ENCODE peak calls at places on chromosomes 6 and 20, in four cellular contexts. One of them, this sample, is unnamed.
A peak's percentile ranks its signal among the peaks of the same experiment; 100 is the strongest.

GRCh38 chr6:15048367-15048766 is 197.5 kb upstream of the JARID2 start:
- DNase-seq in GM12878: peak; percentile 35
- DNase-seq in HepG2: no peak
- DNase-seq in K562: no peak
- DNase-seq in this sample: no peak

GRCh38 chr20:58895796-58896180 is 43.3 kb downstream of the GNAS start:
- DNase-seq in K562: no peak
- DNase-seq in HepG2: no peak
- DNase-seq in GM12878: no peak
- DNase-seq in this sample: no peak

GRCh38 chr6:144315981-144316865 is 31.1 kb downstream of the UTRN start:
- DNase-seq in HepG2: peak; percentile 76
- DNase-seq in GM12878: no peak
- DNase-seq in K562: no peak
- DNase-seq in this sample: no peak

GRCh38 chr6:28710466-28711191 is 184.9 kb downstream of the GPX5 start:
- DNase-seq in GM12878: no peak
- DNase-seq in HepG2: peak; percentile 59
- DNase-seq in K562: peak; percentile 97
- DNase-seq in this sample: peak; percentile 41

GRCh38 chr6:53672232-53672631 is 6.7 kb upstream of the KLHL31 start:
- DNase-seq in HepG2: no peak
- DNase-seq in GM12878: no peak
- DNase-seq in K562: no peak
- DNase-seq in this sample: no peak

GRCh38 chr6:137970368-137970767 is 103.3 kb downstream of the TNFAIP3 start:
- DNase-seq in GM12878: no peak
- DNase-seq in K562: peak; percentile 74
- DNase-seq in HepG2: no peak
- DNase-seq in this sample: no peak

GRCh38 chr20:40262219-40262618 is 426.8 kb downstream of the MAFB start:
- DNase-seq in K562: no peak
- DNase-seq in GM12878: no peak
- DNase-seq in HepG2: no peak
- DNase-seq in this sample: no peak

GRCh38 chr6:160386869-160387518 is 38.8 kb downstream of the SLC22A3 start:
- DNase-seq in K562: no peak
- DNase-seq in GM12878: no peak
- DNase-seq in HepG2: no peak
- DNase-seq in this sample: peak; percentile 78

GRCh38 chr20:36833275-36834020 is 42.5 kb upstream of the TLDC2 start:
- DNase-seq in GM12878: no peak
- DNase-seq in K562: no peak
- DNase-seq in HepG2: no peak
- DNase-seq in this sample: no peak

GRCh38 chr20:35939264-35939663 is 15.0 kb downstream of the SCAND1 start:
- DNase-seq in HepG2: no peak
- DNase-seq in K562: no peak
- DNase-seq in GM12878: no peak
- DNase-seq in this sample: no peak

GRCh38 chr20:10307359-10307735 is 88.7 kb downstream of the SNAP25 start:
- DNase-seq in K562: no peak
- DNase-seq in GM12878: no peak
- DNase-seq in HepG2: no peak
- DNase-seq in this sample: no peak

GRCh38 chr20:25039697-25040437 is 18.1 kb downstream of the ACSS1 start:
- DNase-seq in GM12878: no peak
- DNase-seq in HepG2: no peak
- DNase-seq in K562: no peak
- DNase-seq in this sample: no peak

GRCh38 chr6:132405143-132405915 is 4.1 kb upstream of the MOXD1 start:
- DNase-seq in K562: no peak
- DNase-seq in GM12878: peak; percentile 61
- DNase-seq in HepG2: no peak
- DNase-seq in this sample: no peak

GRCh38 chr6:88609973-88610372 is 353.4 kb downstream of the RNGTT start:
- DNase-seq in GM12878: no peak
- DNase-seq in HepG2: no peak
- DNase-seq in K562: peak; percentile 21
- DNase-seq in this sample: no peak

GRCh38 chr6:159061146-159061545 is 16.4 kb upstream of the TAGAP start:
- DNase-seq in HepG2: no peak
- DNase-seq in K562: no peak
- DNase-seq in GM12878: no peak
- DNase-seq in this sample: no peak

GRCh38 chr6:79993911-79994309 is 10.5 kb upstream of the TTK start:
- DNase-seq in GM12878: no peak
- DNase-seq in K562: no peak
- DNase-seq in HepG2: no peak
- DNase-seq in this sample: no peak

DNA sequence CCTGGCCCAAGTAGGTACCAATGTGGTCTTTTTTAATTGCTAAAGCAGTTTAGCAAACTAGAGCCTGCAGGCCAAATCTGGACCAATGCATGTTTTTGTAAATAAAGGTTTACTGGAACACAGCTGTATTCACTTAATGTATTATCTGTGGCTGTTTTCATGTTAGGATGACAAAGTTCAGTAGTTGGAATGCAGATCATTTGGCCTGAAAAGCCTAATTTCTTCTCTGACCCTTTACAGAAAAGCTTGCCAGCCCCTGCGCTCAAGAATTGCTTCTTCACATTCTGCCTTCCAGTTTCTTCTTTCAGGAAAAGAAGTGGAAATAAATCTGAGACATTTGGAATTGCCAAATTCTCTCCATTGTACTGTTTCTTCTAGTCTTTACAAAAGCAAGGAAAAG is 90.0 kb upstream of the MC3R start:
- DNase-seq in HepG2: no peak
- DNase-seq in GM12878: no peak
- DNase-seq in K562: no peak
- DNase-seq in this sample: no peak
- H3K9me3 ChIP-seq in HepG2: peaks cover 17% of the 10 kb centered on the region
- H3K9me3 ChIP-seq in GM12878: no peaks in the 10 kb centered on the region
- H3K9me3 ChIP-seq in K562: no peaks in the 10 kb centered on the region
- H3K9me3 ChIP-seq in this sample: no peaks in the 10 kb centered on the region

GRCh38 chr6:3911130-3911529 is 62.0 kb downstream of the FAM50B start:
- DNase-seq in K562: no peak
- DNase-seq in GM12878: no peak
- DNase-seq in HepG2: no peak
- DNase-seq in this sample: no peak

GRCh38 chr6:3910264-3910663 is 61.1 kb downstream of the FAM50B start:
- DNase-seq in K562: no peak
- DNase-seq in HepG2: no peak
- DNase-seq in GM12878: no peak
- DNase-seq in this sample: no peak

GRCh38 chr6:3912366-3913076 is 63.3 kb downstream of the FAM50B start:
- DNase-seq in K562: no peak
- DNase-seq in GM12878: no peak
- DNase-seq in HepG2: peak; percentile 30
- DNase-seq in this sample: no peak

GRCh38 chr6:3913077-3913957 is 64.1 kb downstream of the FAM50B start:
- DNase-seq in HepG2: peak; percentile 99
- DNase-seq in K562: peak; percentile 87
- DNase-seq in GM12878: no peak
- DNase-seq in this sample: peak; percentile 92

GRCh38 chr6:3911614-3912336 is 62.6 kb downstream of the FAM50B start:
- DNase-seq in HepG2: peak; percentile 93
- DNase-seq in GM12878: no peak
- DNase-seq in K562: peak; percentile 88
- DNase-seq in this sample: peak; percentile 50
- TF ChIP-seq JUNB in HepG2: peak; percentile 87
- TF ChIP-seq JUNB in GM12878: no peak
- TF ChIP-seq JUNB in K562: no peak
- TF ChIP-seq JUNB in this sample: peak; percentile 94

GRCh38 chr6:44085219-44085618 is 42.0 kb downstream of the MRPL14 start:
- DNase-seq in GM12878: no peak
- DNase-seq in HepG2: no peak
- DNase-seq in K562: no peak
- DNase-seq in this sample: no peak
- TF ChIP-seq RAD21 in GM12878: no peak
- TF ChIP-seq RAD21 in HepG2: no peak
- TF ChIP-seq RAD21 in K562: no peak
- TF ChIP-seq RAD21 in this sample: no peak

DNA sequence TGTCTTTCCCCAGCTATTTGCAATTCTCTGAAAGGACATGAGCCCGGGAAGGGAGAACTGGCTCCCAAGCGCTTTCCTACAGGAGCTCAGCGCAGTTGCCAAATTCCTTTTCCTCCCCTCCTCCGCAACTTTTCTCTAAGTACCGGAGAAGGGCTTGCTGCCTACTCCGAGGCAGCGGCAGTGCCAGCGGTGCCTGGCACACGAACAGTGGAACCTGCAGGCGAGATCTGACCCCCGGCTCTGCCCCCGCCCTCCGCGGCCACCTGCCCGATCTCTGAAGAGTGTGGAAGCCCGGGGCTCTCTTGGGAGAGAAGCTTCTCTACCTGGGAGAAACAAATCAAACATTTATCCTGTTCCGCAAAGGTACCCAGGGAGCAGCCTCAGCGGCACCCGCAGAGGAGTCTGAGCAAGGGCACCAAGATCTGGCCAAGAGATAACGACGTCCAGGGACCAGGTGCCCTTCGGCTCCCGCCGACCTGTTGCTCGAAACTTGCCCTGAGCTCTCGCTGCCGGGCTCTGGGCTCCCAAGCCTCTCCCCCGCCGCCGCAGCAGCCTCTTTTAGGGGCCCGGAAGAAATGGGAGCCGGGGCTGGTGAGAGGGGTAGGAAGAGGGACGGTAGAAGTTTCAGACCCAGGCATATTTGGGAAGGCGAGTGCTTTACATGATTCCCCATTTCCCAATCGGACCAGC is 2.1 kb downstream of the CBLN4 start:
- DNase-seq in K562: no peak
- DNase-seq in HepG2: no peak
- DNase-seq in GM12878: no peak
- DNase-seq in this sample: no peak
- H3K9me3 ChIP-seq in K562: no peaks in the 10 kb centered on the region
- H3K9me3 ChIP-seq in HepG2: peaks cover 90% of the 10 kb centered on the region
- H3K9me3 ChIP-seq in GM12878: no peaks in the 10 kb centered on the region
- H3K9me3 ChIP-seq in this sample: no peaks in the 10 kb centered on the region

GRCh38 chr6:139392834-139393233 is 18.4 kb upstream of the CITED2 start:
- DNase-seq in GM12878: peak; percentile 38
- DNase-seq in K562: no peak
- DNase-seq in HepG2: no peak
- DNase-seq in this sample: no peak
- TF ChIP-seq JUNB in GM12878: peak; percentile 89
- TF ChIP-seq JUNB in K562: no peak
- TF ChIP-seq JUNB in HepG2: no peak
- TF ChIP-seq JUNB in this sample: no peak

This sample was measured in A549.